ENCODE peak calls at places on chromosomes 3 and 15, in four cellular contexts. G, I, Z and Y are unnamed samples.

GRCh38 chr3:43180027-43180426 is 74.1 kb upstream of the POMGNT2 start:
- DNase-seq in Z (peak; percentile 44), G (peak; percentile 94), I (peak; percentile 97), Y (peak; percentile 95)

GRCh38 chr15:71440479-71441071 is 325.3 kb downstream of the THSD4 start:
- DNase-seq in Z (peak; percentile 38), I (peak; percentile 67), G (peak; percentile 87), Y (peak; percentile 82)

GRCh38 chr3:111031538-111031937 is 40.1 kb upstream of the NECTIN3 start:
- DNase-seq in I (no peak), Z (no peak), G (no peak), Y (no peak)

GRCh38 chr15:31397851-31398661 is 71.4 kb downstream of the KLF13 start:
- DNase-seq in Z (peak; percentile 8), I (no peak), G (no peak), Y (no peak)

GRCh38 chr15:71088683-71089082 is 26.6 kb upstream of the THSD4 start:
- DNase-seq in G (no peak), Z (no peak), I (no peak), Y (no peak)

GRCh38 chr3:57512174-57512573 is 32.0 kb downstream of the DNAH12 start:
- DNase-seq in Z (no peak), I (peak; percentile 48), G (peak; percentile 27), Y (peak; percentile 2)

GRCh38 chr3:99777210-99777549 is 40.5 kb upstream of the CMSS1 start:
- DNase-seq in G (no peak), I (no peak), Z (no peak), Y (no peak)

GRCh38 chr3:188956839-188957489 is 214.8 kb upstream of the TPRG1 start:
- DNase-seq in G (peak; percentile 83), Z (peak; percentile 83), I (peak; percentile 83), Y (peak; percentile 56)

GRCh38 chr3:5275529-5275928 is 88.0 kb downstream of the EDEM1 start:
- DNase-seq in Z (no peak), I (peak; percentile 15), G (peak; percentile 8), Y (no peak)

GRCh38 chr3:186882881-186883685 is 40.6 kb downstream of the ADIPOQ start:
- DNase-seq in G (peak; percentile 89), I (peak; percentile 88), Z (no peak), Y (peak; percentile 86)

GRCh38 chr3:149384911-149385321 is 7.5 kb upstream of the TM4SF1 start:
- DNase-seq in G (peak; percentile 86), I (peak; percentile 47), Z (no peak), Y (peak; percentile 67)

GRCh38 chr3:17579289-17580031 is 163.0 kb downstream of the TBC1D5 start:
- DNase-seq in G (peak; percentile 45), I (no peak), Z (no peak), Y (no peak)

GRCh38 chr3:19652336-19652735 is 281.7 kb downstream of the EFHB start:
- DNase-seq in Z (no peak), G (no peak), I (no peak), Y (no peak)

GRCh38 chr3:20666091-20666490 is 480.1 kb upstream of the SGO1 start:
- DNase-seq in Z (no peak), I (no peak), G (peak; percentile 24), Y (no peak)

GRCh38 chr15:81336568-81336967 is 12.6 kb upstream of the STARD5 start:
- DNase-seq in Z (no peak), G (peak; percentile 58), I (peak; percentile 64), Y (no peak)

GRCh38 chr3:90062018-90062417 is 954.6 kb downstream of the EPHA3 start:
- DNase-seq in Z (peak; percentile 10), I (peak; percentile 51), G (peak; percentile 49), Y (peak; percentile 48)

GRCh38 chr15:54566654-54567053 is 588.4 kb downstream of the UNC13C start:
- DNase-seq in G (no peak), I (no peak), Z (no peak), Y (no peak)

GRCh38 chr15:49155834-49156627 is 632 bp upstream of the COPS2 start:
- DNase-seq in G (peak; percentile 41), Z (peak; percentile 23), I (peak; percentile 25), Y (peak; percentile 57)

GRCh38 chr3:123700791-123701712 is 116.2 kb upstream of the HACD2 start:
- DNase-seq in G (no peak), Z (peak; percentile 28), I (no peak), Y (no peak)

GRCh38 chr3:194779729-194780224 is 94.1 kb downstream of the FAM43A start:
- DNase-seq in I (no peak), G (no peak), Z (no peak), Y (no peak)

GRCh38 chr3:187551419-187551818 is 118.8 kb downstream of the SST start:
- DNase-seq in Z (no peak), I (no peak), G (no peak), Y (peak; percentile 18)

GRCh38 chr15:73838795-73839565 is 34.4 kb upstream of the TBC1D21 start:
- DNase-seq in Z (no peak), I (no peak), G (peak; percentile 13), Y (peak; percentile 6)

GRCh38 chr3:111326144-111326995 is 215.6 kb upstream of the CD96 start:
- DNase-seq in I (peak; percentile 39), G (peak; percentile 28), Z (no peak), Y (peak; percentile 81)

GRCh38 chr3:165796701-165797100 is 40.5 kb downstream of the BCHE start:
- DNase-seq in G (no peak), I (no peak), Z (no peak), Y (no peak)

GRCh38 chr3:19522305-19522704 is 374.0 kb downstream of the KCNH8 start:
- DNase-seq in I (no peak), G (no peak), Z (no peak), Y (no peak)

GRCh38 chr15:82040395-82040794 is 5.4 kb downstream of the MEX3B start:
- DNase-seq in Z (no peak), G (no peak), I (no peak), Y (no peak)

GRCh38 chr3:13040381-13041074 is 32.7 kb downstream of the IQSEC1 start:
- DNase-seq in I (no peak), Z (no peak), G (no peak), Y (no peak)

GRCh38 chr3:194586839-194587238 is 46.4 kb downstream of the TMEM44 start:
- DNase-seq in G (peak; percentile 77), I (peak; percentile 41), Z (no peak), Y (peak; percentile 77)

GRCh38 chr3:165526367-165526766 is 310.9 kb downstream of the BCHE start:
- DNase-seq in G (no peak), I (no peak), Z (no peak), Y (no peak)

GRCh38 chr3:17535173-17535730 is 207.2 kb downstream of the TBC1D5 start:
- DNase-seq in Z (no peak), I (no peak), G (no peak), Y (no peak)

GRCh38 chr3:129564981-129565644 is 22.1 kb downstream of the H1-8 start:
- DNase-seq in I (no peak), G (no peak), Z (no peak), Y (no peak)

DNA sequence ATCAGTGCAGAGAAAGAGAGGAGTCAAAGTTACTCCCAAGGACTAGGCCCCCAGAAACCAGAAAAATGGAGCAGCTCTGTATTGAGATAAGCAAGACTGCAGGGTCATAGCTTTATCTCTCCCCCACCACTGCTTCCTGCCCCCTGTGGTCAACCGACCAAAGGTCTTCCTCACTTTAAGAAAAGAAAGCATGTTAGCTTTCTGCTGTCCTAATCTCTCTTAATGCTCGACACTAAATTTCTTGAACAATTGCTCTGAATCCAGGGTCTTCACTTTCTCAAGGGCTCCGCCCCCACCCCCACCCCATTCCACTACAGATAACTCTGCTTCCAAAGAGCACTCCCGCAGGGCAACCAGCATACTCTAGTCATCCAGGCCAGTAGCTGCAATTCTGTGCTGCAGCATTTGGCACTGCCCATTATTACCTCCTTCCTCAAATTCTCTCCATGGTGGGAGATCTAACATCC is 31.9 kb downstream of the TNIK start:
- DNase-seq in Z (no peak), I (no peak), G (no peak), Y (no peak)
- TF ChIP-seq CTCF in Z (no peak), I (no peak), G (no peak), Y (no peak)

DNA sequence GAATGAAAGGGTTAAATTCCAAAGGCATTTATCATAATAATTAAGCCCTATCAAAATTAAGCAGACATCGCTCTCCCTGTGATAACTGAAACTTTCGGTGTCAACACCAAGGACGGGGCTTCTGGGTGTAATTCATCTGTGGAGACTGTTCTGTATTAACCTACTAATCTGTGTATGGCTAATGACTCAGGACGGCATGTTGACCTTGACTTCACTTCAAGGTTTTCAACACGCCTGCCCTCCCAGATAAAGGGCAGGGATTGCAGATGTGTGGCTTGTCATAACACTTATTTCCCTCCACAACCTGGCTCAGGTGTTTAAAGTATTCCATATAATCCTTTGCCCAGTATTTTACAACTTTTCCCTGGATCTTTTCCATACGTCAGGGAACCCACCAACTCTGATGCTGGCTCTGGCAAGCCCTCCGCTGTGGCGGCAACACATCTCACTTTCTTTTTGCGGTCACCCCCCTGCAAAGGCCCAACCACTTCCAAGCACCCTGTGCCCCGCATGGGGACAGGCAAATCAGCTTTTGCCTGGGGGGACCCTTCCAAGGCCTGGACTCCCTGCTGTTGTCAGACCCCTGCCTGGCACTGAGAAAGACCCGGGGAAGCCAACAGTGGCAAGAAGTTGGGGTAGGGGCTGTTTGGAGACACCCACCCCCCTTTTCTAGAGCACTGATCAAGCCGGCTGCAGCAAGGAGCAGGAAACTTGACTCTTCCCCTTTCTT is 93.2 kb upstream of the MEF2A start:
- DNase-seq in G (no peak), I (no peak), Z (no peak), Y (no peak)
- H3K4me3 ChIP-seq in G (no peak overlapping the region), I (no peak overlapping the region), Z (no peak overlapping the region), Y (no peak overlapping the region)

GRCh38 chr3:150407818-150408231 is 273 bp upstream of the TSC22D2 start:
- DNase-seq in Z (no peak), G (no peak), I (peak; percentile 64), Y (no peak)

GRCh38 chr3:150409125-150409526 is 1.0 kb downstream of the TSC22D2 start:
- DNase-seq in I (peak; percentile 13), G (no peak), Z (no peak), Y (no peak)

GRCh38 chr3:150409527-150410310 is 1.6 kb downstream of the TSC22D2 start:
- DNase-seq in G (peak; percentile 75), Z (peak; percentile 86), I (peak; percentile 70), Y (peak; percentile 65)

GRCh38 chr3:150407051-150407817 is 864 bp upstream of the TSC22D2 start:
- DNase-seq in I (peak; percentile 44), Z (peak; percentile 13), G (peak; percentile 57), Y (peak; percentile 77)

GRCh38 chr3:150408232-150409124 is at the start of gene TSC22D2:
- DNase-seq in G (peak; percentile 95), I (peak; percentile 95), Z (peak; percentile 98), Y (peak; percentile 95)
- TF ChIP-seq CTCF in G (no peak), I (peak; percentile 39), Z (no peak), Y (no peak)

DNA sequence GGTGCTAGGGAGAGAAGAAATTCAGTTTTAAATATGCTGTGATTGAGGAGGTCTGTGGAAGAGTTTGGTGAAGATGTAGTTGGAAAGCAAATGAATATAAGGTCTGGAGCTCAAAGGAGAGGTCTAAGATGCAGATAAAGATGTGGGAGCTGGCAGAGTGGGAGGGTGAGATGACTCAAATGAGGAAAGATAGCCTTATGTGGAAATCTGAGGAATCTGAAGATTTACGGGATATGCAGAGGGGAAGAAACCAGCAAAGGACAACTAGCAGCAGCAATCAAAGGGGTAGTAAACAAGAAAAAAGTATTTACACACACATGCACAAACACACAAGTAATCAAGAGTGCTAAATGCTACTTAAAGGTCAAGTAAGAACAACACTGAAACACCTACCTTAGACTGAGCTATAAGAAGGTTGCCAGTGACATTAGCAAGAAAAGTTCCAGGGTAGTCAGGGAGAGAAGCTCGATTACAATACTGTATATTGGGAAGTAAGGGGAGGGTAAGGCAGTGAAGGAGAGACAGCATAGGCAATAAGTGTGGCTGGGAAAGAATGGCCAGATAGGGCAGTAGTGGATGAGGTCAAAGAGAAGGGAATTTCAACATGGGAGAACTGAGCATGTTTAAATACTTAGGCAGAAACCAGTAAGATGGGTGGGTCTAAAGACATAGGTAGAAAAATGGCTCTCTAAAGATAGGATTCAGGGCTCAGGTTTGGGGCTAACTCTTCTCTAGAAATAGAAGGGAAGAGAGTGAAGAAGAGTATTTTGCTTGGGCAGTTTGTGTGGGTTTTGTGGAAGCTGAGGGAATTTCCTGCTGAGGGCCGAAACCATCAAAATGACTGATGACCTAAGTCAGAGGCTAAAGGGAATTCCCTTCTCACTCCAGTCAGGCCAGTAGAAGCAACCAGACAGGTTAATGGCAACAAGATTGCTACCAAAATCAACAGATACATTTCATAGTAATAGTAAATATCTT is 8.9 kb downstream of the CMTM6 start:
- DNase-seq in Z (no peak), I (no peak), G (peak; percentile 49), Y (no peak)
- H3K4me3 ChIP-seq in Z (no peak overlapping the region), I (no peak overlapping the region), G (no peak overlapping the region), Y (no peak overlapping the region)